ENCODE peak calls at places on chromosomes 12 and 14, in six cellular contexts. N, Y, P, S, L and M are unnamed samples.

GRCh38 chr12:109958374-109958773 is 37.8 kb downstream of the GIT2 start:
- DNase-seq in N (no peak), Y (no peak), P (no peak), S (no peak), L (no peak), M (no peak)

GRCh38 chr12:108594-108993 is 42.0 kb downstream of the IQSEC3 start:
- DNase-seq in N (no peak), Y (peak), P (no peak), S (no peak), L (no peak), M (no peak)

GRCh38 chr12:104695453-104696148 is 238.9 kb downstream of the CHST11 start:
- DNase-seq in N (no peak), Y (no peak), P (peak), S (no peak), L (no peak), M (peak)

GRCh38 chr14:73472182-73473114 is 14.1 kb upstream of the NUMB start:
- DNase-seq in N (peak), Y (no peak), P (no peak), S (no peak), L (peak), M (no peak)

GRCh38 chr14:70011098-70011497 is 131.9 kb downstream of the SMOC1 start:
- DNase-seq in N (no peak), Y (no peak), P (no peak), S (no peak), L (no peak), M (no peak)

GRCh38 chr12:44253338-44253856 is 417.5 kb downstream of the TMEM117 start:
- DNase-seq in N (no peak), Y (no peak), P (no peak), S (no peak), L (no peak), M (no peak)

GRCh38 chr12:3230758-3231375 is 153.7 kb downstream of the TSPAN9 start:
- DNase-seq in N (no peak), Y (no peak), P (no peak), S (no peak), L (no peak), M (no peak)

GRCh38 chr14:75504411-75504810 is 17.9 kb upstream of the BATF start:
- DNase-seq in N (peak), Y (no peak), P (no peak), S (no peak), L (no peak), M (no peak)

GRCh38 chr14:80637726-80638619 is 303.6 kb downstream of the CEP128 start:
- DNase-seq in N (no peak), Y (no peak), P (no peak), S (no peak), L (peak), M (no peak)

GRCh38 chr12:10607885-10608458 is 5.4 kb downstream of the MAGOHB start:
- DNase-seq in N (no peak), Y (no peak), P (no peak), S (no peak), L (peak), M (no peak)

GRCh38 chr12:107042801-107043200 is 50.5 kb downstream of the CRY1 start:
- DNase-seq in N (no peak), Y (peak), P (no peak), S (no peak), L (no peak), M (no peak)

GRCh38 chr14:69877492-69877891 is 1.7 kb upstream of the SMOC1 start:
- DNase-seq in N (no peak), Y (no peak), P (no peak), S (no peak), L (no peak), M (no peak)

GRCh38 chr14:29222671-29223268 is 456.2 kb downstream of the FOXG1 start:
- DNase-seq in N (peak), Y (no peak), P (no peak), S (no peak), L (peak), M (no peak)

GRCh38 chr14:93330609-93331000 is 2.2 kb downstream of the BTBD7 start:
- DNase-seq in N (no peak), Y (no peak), P (no peak), S (no peak), L (peak), M (no peak)
- H3K27ac ChIP-seq in N (peak), Y (no peak), P (no peak), S (no peak), L (peak), M (no peak)

GRCh38 chr14:62301911-62302310 is 539.7 kb downstream of the SNAPC1 start:
- DNase-seq in N (no peak), Y (no peak), P (no peak), S (no peak), L (no peak), M (no peak)

GRCh38 chr14:62307844-62308243 is 545.6 kb downstream of the SNAPC1 start:
- DNase-seq in N (no peak), Y (no peak), P (no peak), S (no peak), L (no peak), M (no peak)

GRCh38 chr14:62301076-62301475 is 538.9 kb downstream of the SNAPC1 start:
- DNase-seq in N (no peak), Y (no peak), P (no peak), S (no peak), L (no peak), M (no peak)

GRCh38 chr14:62304172-62304571 is 542.0 kb downstream of the SNAPC1 start:
- DNase-seq in N (peak), Y (no peak), P (no peak), S (no peak), L (no peak), M (no peak)

GRCh38 chr14:62303437-62303836 is 541.2 kb downstream of the SNAPC1 start:
- DNase-seq in N (no peak), Y (no peak), P (no peak), S (no peak), L (no peak), M (no peak)
- H3K27ac ChIP-seq in N (no peak), Y (no peak), P (no peak), S (no peak), L (no peak), M (no peak)

DNA sequence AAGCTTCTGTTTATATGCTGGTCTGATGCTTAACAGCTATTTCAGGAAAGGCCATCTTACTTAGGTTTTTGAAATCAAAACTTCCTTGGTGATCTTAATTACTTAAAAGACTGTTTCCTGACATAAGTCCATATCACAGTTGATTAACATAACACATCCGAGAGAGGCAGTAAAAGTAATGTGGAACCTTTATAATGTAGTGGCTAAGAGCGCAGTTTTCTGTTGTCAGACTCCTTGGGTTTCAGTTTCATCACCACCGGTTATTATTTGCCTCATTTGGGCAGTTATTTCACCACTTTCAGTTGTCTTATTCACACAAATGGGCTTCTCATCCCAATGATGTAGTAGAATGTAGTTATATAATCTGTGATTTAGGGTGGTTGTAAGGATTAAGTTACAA is 30.9 kb downstream of the TBC1D15 start:
- DNase-seq in N (no peak), Y (no peak), P (peak), S (no peak), L (no peak), M (no peak)
- H3K27ac ChIP-seq in N (no peak), Y (no peak), P (peak), S (no peak), L (no peak), M (no peak)

GRCh38 chr14:61177279-61178225 is 103.6 kb downstream of the TMEM30B start:
- DNase-seq in N (no peak), Y (no peak), P (no peak), S (no peak), L (peak), M (no peak)
- H3K27ac ChIP-seq in N (peak), Y (no peak), P (no peak), S (no peak), L (peak), M (peak)

GRCh38 chr14:91252901-91253794 is 8.6 kb upstream of the GPR68 start:
- DNase-seq in N (no peak), Y (peak), P (no peak), S (no peak), L (peak), M (no peak)
- H3K27ac ChIP-seq in N (no peak), Y (peak), P (peak), S (peak), L (no peak), M (no peak)